ENCODE peak calls at places on chromosomes 3 and 15, in ten cellular contexts. K is lower lobe of right lung; C is GM06990; P is IMR-90; J is neuronal stem cell; O is CD8-positive, alpha-beta T cell; E is GM23248; U is left lung; B is heart left ventricle; N is ascending aorta. S is an unnamed sample.
A peak's percentile ranks its signal among the peaks of the same experiment; 100 is the strongest.

GRCh38 chr15:44971036-44971435 is 14.5 kb downstream of the TERB2 start:
- DNase-seq in C (no peak), E (no peak), U (no peak), O (no peak), J (no peak), K (no peak), B (no peak), P (no peak), N (no peak), S (no peak)

GRCh38 chr15:65032823-65033537 is 3.5 kb upstream of the MTFMT start:
- DNase-seq in N (peak; percentile 80), B (peak; percentile 72), E (peak; percentile 87), C (peak; percentile 49), P (peak; percentile 61), U (peak; percentile 77), O (peak; percentile 55), J (peak; percentile 69), K (peak; percentile 66), S (peak; percentile 81)

GRCh38 chr3:64717872-64718613 is 30.2 kb upstream of the ADAMTS9 start:
- DNase-seq in P (no peak), C (no peak), K (no peak), O (no peak), N (no peak), B (no peak), J (no peak), E (peak; percentile 31), U (no peak), S (no peak)

GRCh38 chr3:14451844-14452533 is 49.6 kb downstream of the SLC6A6 start:
- DNase-seq in C (no peak), B (peak; percentile 81), N (peak; percentile 80), O (no peak), P (peak; percentile 98), J (no peak), K (no peak), U (peak; percentile 71), E (peak; percentile 96), S (no peak)

GRCh38 chr3:42262525-42262924 is 3.5 kb downstream of the CCK start:
- DNase-seq in J (peak; percentile 65), O (no peak), U (no peak), K (no peak), N (no peak), B (no peak), C (no peak), E (peak; percentile 94), P (peak; percentile 80), S (no peak)

GRCh38 chr3:172520332-172520831 is 2.8 kb downstream of the TNFSF10 start:
- DNase-seq in B (no peak), J (no peak), K (no peak), O (no peak), E (peak; percentile 77), U (no peak), C (peak; percentile 13), P (peak; percentile 95), N (no peak), S (no peak)

GRCh38 chr3:135994708-135995335 is 29.3 kb downstream of the PPP2R3A start:
- DNase-seq in N (no peak), J (no peak), U (no peak), C (no peak), P (no peak), O (no peak), E (no peak), K (no peak), B (no peak), S (no peak)

GRCh38 chr3:13598926-13599886 is 50.3 kb downstream of the FBLN2 start:
- DNase-seq in J (no peak), N (no peak), P (peak; percentile 48), E (peak; percentile 69), U (no peak), B (peak; percentile 18), K (no peak), O (no peak), C (no peak), S (peak; percentile 70)

GRCh38 chr3:160956785-160957184 is 148.4 kb downstream of the B3GALNT1 start:
- DNase-seq in E (peak; percentile 47), U (no peak), B (no peak), N (no peak), O (no peak), J (no peak), C (peak; percentile 6), P (peak; percentile 7), K (no peak), S (no peak)

GRCh38 chr3:128278761-128279593 is 125.7 kb downstream of the EEFSEC start:
- DNase-seq in B (peak; percentile 83), K (peak; percentile 58), U (peak; percentile 85), E (peak; percentile 84), N (peak; percentile 66), J (peak; percentile 26), P (peak; percentile 82), C (no peak), O (peak; percentile 41), S (peak; percentile 80)

GRCh38 chr3:143601738-143602480 is 246.4 kb downstream of the SLC9A9 start:
- DNase-seq in K (no peak), P (peak; percentile 37), C (no peak), E (no peak), J (no peak), B (peak; percentile 73), U (no peak), O (no peak), N (no peak), S (peak; percentile 13)

GRCh38 chr3:133706033-133706432 is 40.2 kb upstream of the TF start:
- DNase-seq in K (no peak), E (no peak), U (no peak), C (no peak), P (no peak), N (no peak), O (no peak), B (no peak), J (no peak), S (no peak)
- H3K27me3 ChIP-seq in K (no peaks in the 10 kb centered on the region), E (peaks cover 10% of the 10 kb centered on the region), U (no peaks in the 10 kb centered on the region), C (peaks cover 4% of the 10 kb centered on the region), P (peaks cover 11% of the 10 kb centered on the region), N (no peaks in the 10 kb centered on the region), O (no peaks in the 10 kb centered on the region), B (no peaks in the 10 kb centered on the region), J (no peaks in the 10 kb centered on the region), S (no peaks in the 10 kb centered on the region)

GRCh38 chr3:52458031-52458760 is 2.8 kb downstream of the NISCH start:
- DNase-seq in J (no peak), C (no peak), B (no peak), P (no peak), N (no peak), E (no peak), O (no peak), K (no peak), U (no peak), S (no peak)

GRCh38 chr3:52461874-52462273 is 6.5 kb downstream of the NISCH start:
- DNase-seq in J (no peak), K (no peak), P (no peak), E (no peak), O (no peak), C (no peak), N (no peak), U (peak; percentile 48), B (no peak), S (no peak)

GRCh38 chr3:52456169-52456799 is 880 bp downstream of the NISCH start:
- DNase-seq in E (peak; percentile 62), C (no peak), P (peak; percentile 20), U (peak; percentile 68), N (no peak), B (peak; percentile 64), J (no peak), K (no peak), O (no peak), S (peak; percentile 83)

GRCh38 chr3:52456800-52457183 is 1.4 kb downstream of the NISCH start:
- DNase-seq in N (no peak), K (no peak), U (no peak), O (no peak), J (no peak), B (no peak), C (no peak), P (no peak), E (no peak), S (no peak)

GRCh38 chr3:52458770-52459540 is 3.6 kb downstream of the NISCH start:
- DNase-seq in N (no peak), O (no peak), J (no peak), K (no peak), E (no peak), C (no peak), U (no peak), P (no peak), B (no peak), S (no peak)
- H3K36me3 ChIP-seq in N (peaks cover 40% of the 10 kb centered on the region), O (peaks cover 3% of the 10 kb centered on the region), J (peaks cover 28% of the 10 kb centered on the region), K (peaks cover 61% of the 10 kb centered on the region), E (peaks cover 33% of the 10 kb centered on the region), C (peaks cover 6% of the 10 kb centered on the region), U (peaks cover 51% of the 10 kb centered on the region), P (peaks cover 40% of the 10 kb centered on the region), B (peaks cover 65% of the 10 kb centered on the region), S (peaks cover 24% of the 10 kb centered on the region)

GRCh38 chr15:57703387-57703786 is 3.1 kb upstream of the POLR2M start:
- DNase-seq in O (no peak), K (no peak), B (no peak), U (no peak), J (no peak), E (no peak), C (no peak), N (no peak), P (no peak), S (no peak)

GRCh38 chr15:57697588-57697987 is 8.9 kb upstream of the POLR2M start:
- DNase-seq in N (peak; percentile 88), C (no peak), J (no peak), B (no peak), U (no peak), E (peak; percentile 50), K (no peak), P (peak; percentile 19), O (no peak), S (no peak)

GRCh38 chr15:57696146-57696545 is 10.4 kb upstream of the POLR2M start:
- DNase-seq in C (no peak), P (no peak), O (no peak), J (no peak), E (no peak), K (no peak), U (no peak), N (no peak), B (no peak), S (no peak)

GRCh38 chr15:57694264-57694663 is 12.2 kb upstream of the POLR2M start:
- DNase-seq in C (no peak), P (no peak), K (no peak), U (no peak), O (no peak), B (no peak), J (no peak), N (no peak), E (peak; percentile 56), S (no peak)

GRCh38 chr15:57698243-57698642 is 8.3 kb upstream of the POLR2M start:
- DNase-seq in E (no peak), B (no peak), N (no peak), C (no peak), U (no peak), P (no peak), J (no peak), O (no peak), K (no peak), S (no peak)
- H3K27me3 ChIP-seq in E (no peaks in the 10 kb centered on the region), B (no peaks in the 10 kb centered on the region), N (no peaks in the 10 kb centered on the region), C (no peaks in the 10 kb centered on the region), U (no peaks in the 10 kb centered on the region), P (peaks cover 3% of the 10 kb centered on the region), J (no peaks in the 10 kb centered on the region), O (no peaks in the 10 kb centered on the region), K (no peaks in the 10 kb centered on the region), S (peaks cover 2% of the 10 kb centered on the region)

DNA sequence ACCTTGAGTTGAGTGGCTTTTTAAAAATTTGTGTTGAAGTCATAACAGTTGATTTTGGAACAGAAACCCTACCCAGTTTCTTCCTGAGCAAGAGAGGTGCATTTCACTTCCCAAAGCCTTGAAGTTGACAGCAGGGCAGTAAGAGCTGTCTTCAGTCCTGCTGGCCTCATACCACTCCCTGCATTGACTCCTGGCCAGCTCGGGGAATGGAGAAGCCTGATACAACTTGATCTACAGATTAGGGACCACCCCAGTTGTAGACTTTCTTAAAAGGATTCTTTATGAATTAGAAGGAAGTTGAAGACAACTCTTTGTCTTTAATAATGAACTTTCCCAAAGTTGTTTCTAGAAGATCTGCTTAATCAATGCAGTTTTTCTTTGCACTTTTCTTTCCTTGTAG is 90.6 kb upstream of the FLNB start:
- DNase-seq in K (no peak), E (peak; percentile 31), B (no peak), J (no peak), C (no peak), P (no peak), U (no peak), O (no peak), N (no peak), S (no peak)
- H3K36me3 ChIP-seq in K (peaks cover 81% of the 10 kb centered on the region), E (peaks cover 9% of the 10 kb centered on the region), B (peaks cover 99% of the 10 kb centered on the region), J (peaks cover 5% of the 10 kb centered on the region), C (peaks cover 5% of the 10 kb centered on the region), P (peaks cover 21% of the 10 kb centered on the region), U (peaks cover 87% of the 10 kb centered on the region), O (peaks cover 14% of the 10 kb centered on the region), N (peaks cover 81% of the 10 kb centered on the region), S (peaks cover 2% of the 10 kb centered on the region)

S was measured in H7.